ENCODE peak calls at places on chromosomes 1 and 21, in nine cellular contexts. K is fibroblast of lung, Y is OCI-LY7, A is DND-41, E is psoas muscle, L is A549, T is IMR-90, U is heart left ventricle, X is MM.1S. B is an unnamed sample. For H3K4me1, the result is how much of the 10 kb centered on the place peaks cover.

GRCh38 chr1:43021547-43022474 is 63.1 kb upstream of the SLC2A1 start:
- DNase-seq in A (no peak), L (no peak), K (no peak), E (no peak), T (no peak), Y (no peak), U (no peak), X (no peak), B (no peak)

GRCh38 chr1:72050551-72050950 is 231.8 kb downstream of the NEGR1 start:
- DNase-seq in L (no peak), K (no peak), Y (no peak), U (no peak), E (no peak), X (no peak), A (no peak), T (no peak), B (no peak)

GRCh38 chr1:48236716-48237470 is 14.4 kb downstream of the SLC5A9 start:
- DNase-seq in T (peak), A (no peak), K (peak), L (peak), U (no peak), X (peak), E (no peak), Y (peak), B (no peak)

GRCh38 chr1:1869459-1869858 is 21.4 kb downstream of the GNB1 start:
- DNase-seq in U (no peak), K (no peak), X (no peak), Y (no peak), T (no peak), L (no peak), A (no peak), E (no peak), B (no peak)

GRCh38 chr1:64469614-64469976 is 334 bp upstream of the CACHD1 start:
- DNase-seq in Y (no peak), L (peak), X (no peak), U (no peak), A (no peak), T (no peak), K (peak), E (no peak), B (no peak)

GRCh38 chr1:183721041-183721440 is 67.9 kb upstream of the APOBEC4 start:
- DNase-seq in X (no peak), L (no peak), T (no peak), Y (no peak), E (no peak), A (no peak), K (no peak), U (no peak), B (no peak)

GRCh38 chr21:15552914-15553491 is 176.8 kb upstream of the USP25 start:
- DNase-seq in E (no peak), L (peak), A (no peak), K (peak), Y (peak), X (no peak), U (no peak), T (peak), B (no peak)

GRCh38 chr1:154329152-154329521 is 3.8 kb downstream of the ATP8B2 start:
- DNase-seq in Y (no peak), L (no peak), E (no peak), T (no peak), K (no peak), U (no peak), A (no peak), X (no peak), B (no peak)

GRCh38 chr21:35646606-35647005 is 413.7 kb downstream of the SETD4 start:
- DNase-seq in K (no peak), U (no peak), Y (no peak), A (no peak), L (no peak), X (no peak), E (no peak), T (peak), B (no peak)

GRCh38 chr1:33295450-33296081 is 25.3 kb downstream of the A3GALT2 start:
- DNase-seq in Y (peak), X (peak), U (peak), T (peak), E (peak), L (peak), A (peak), K (peak), B (peak)

GRCh38 chr1:6601865-6602668 is 602 bp downstream of the KLHL21 start:
- DNase-seq in T (peak), A (peak), U (peak), Y (no peak), X (peak), K (peak), L (no peak), E (peak), B (peak)

GRCh38 chr1:6602669-6603423 is at the start of gene KLHL21:
- DNase-seq in T (peak), A (peak), Y (peak), U (peak), E (peak), X (peak), K (peak), L (peak), B (peak)

GRCh38 chr1:6603424-6603850 is 768 bp upstream of the KLHL21 start:
- DNase-seq in X (peak), E (peak), K (peak), U (peak), A (no peak), T (peak), Y (no peak), L (no peak), B (peak)

GRCh38 chr1:6601049-6601864 is 1.4 kb downstream of the KLHL21 start:
- DNase-seq in A (peak), Y (peak), X (peak), T (peak), L (peak), U (peak), K (peak), E (peak), B (no peak)

GRCh38 chr1:6603851-6604558 is 1.3 kb upstream of the KLHL21 start:
- DNase-seq in A (no peak), X (no peak), K (peak), E (peak), U (peak), T (peak), Y (no peak), L (no peak), B (no peak)
- TF ChIP-seq CTCF in A (no peak), X (no peak), K (no peak), E (peak), U (no peak), T (no peak), Y (no peak), L (no peak), B (no peak)

GRCh38 chr1:214422137-214422671 is 129.2 kb downstream of the PTPN14 start:
- DNase-seq in U (no peak), A (no peak), K (peak), T (peak), Y (no peak), L (no peak), E (no peak), X (no peak), B (no peak)
- H3K4me1 ChIP-seq in U (half or more), A (under half), K (under half), T (under half), Y (under half), L (under half), E (half or more), X (under half), B (under half)

GRCh38 chr1:10691740-10692125 is 104.7 kb downstream of the CASZ1 start:
- DNase-seq in A (no peak), E (no peak), X (no peak), K (no peak), T (no peak), L (no peak), U (no peak), Y (no peak), B (no peak)
- H3K4me3 ChIP-seq in A (no peak), E (no peak), X (no peak), K (no peak), T (no peak), L (no peak), U (no peak), Y (no peak), B (no peak)

GRCh38 chr1:237120683-237121082 is 78.7 kb downstream of the RYR2 start:
- DNase-seq in U (no peak), K (no peak), Y (no peak), A (no peak), E (no peak), L (no peak), T (no peak), X (no peak), B (no peak)

GRCh38 chr1:237119091-237119490 is 77.1 kb downstream of the RYR2 start:
- DNase-seq in K (no peak), A (no peak), L (no peak), X (no peak), U (no peak), E (no peak), Y (no peak), T (no peak), B (no peak)

GRCh38 chr1:237126180-237126579 is 84.2 kb downstream of the RYR2 start:
- DNase-seq in Y (no peak), U (no peak), A (no peak), E (no peak), L (no peak), T (no peak), X (no peak), K (no peak), B (no peak)

DNA sequence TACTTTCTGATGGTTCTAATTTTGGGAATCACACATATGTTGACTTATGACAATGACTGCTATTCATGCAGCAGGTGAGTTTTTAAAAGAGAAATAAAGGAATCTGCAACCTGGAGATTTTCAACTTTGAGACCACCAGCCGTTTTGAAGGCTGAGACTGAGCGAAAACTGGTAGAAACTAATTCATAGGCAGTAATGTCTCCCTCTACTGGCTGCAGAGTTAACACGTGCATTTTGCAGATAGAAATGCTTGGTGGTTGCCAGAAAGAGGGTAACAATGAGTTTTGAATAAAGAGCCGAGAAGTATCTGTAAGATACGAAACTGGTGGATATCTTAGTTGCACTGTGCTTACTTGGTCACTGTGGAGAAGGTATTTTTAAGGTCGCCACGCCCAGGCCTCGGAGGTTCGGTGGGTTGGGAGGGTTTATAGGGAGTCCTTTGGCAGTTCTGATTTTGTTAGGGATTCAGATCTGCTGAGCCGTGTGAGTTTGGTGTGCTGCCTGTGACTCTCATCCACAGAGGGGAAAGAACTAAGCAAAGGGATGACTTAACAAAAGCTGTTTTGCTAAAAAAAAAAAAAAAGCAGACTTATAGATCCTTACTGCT is 83.0 kb downstream of the RYR2 start:
- DNase-seq in K (peak), E (no peak), Y (peak), T (no peak), U (no peak), X (peak), L (peak), A (peak), B (peak)
- TF ChIP-seq CTCF in K (no peak), E (no peak), Y (peak), T (no peak), U (peak), X (peak), L (peak), A (peak), B (peak)

DNA sequence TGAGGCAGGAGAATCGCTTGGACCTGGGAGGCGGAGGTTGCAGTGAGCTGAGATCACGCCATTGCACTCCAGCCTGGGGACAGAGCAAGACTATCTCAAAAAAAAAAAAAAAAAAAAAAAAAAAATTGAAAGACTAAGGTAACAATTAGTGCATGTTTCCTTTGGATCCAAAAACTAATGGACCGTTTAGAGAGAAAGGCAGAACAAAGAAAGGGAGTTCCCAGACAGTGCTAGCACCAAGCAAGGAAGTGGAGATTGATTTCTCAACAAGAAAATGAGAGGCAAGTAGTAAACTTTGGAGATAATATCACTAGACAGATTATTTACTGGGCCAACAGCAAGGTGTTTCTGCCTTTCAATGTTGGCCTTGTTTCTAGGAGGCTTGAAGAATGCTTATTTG is 24.2 kb downstream of the ATP1B1 start:
- DNase-seq in K (no peak), Y (no peak), E (no peak), A (no peak), U (no peak), T (no peak), L (no peak), X (no peak), B (no peak)
- H3K4me1 ChIP-seq in K (under half), Y (under half), E (under half), A (under half), U (under half), T (under half), L (half or more), X (under half), B (under half)

GRCh38 chr1:225889743-225890142 is 797 bp upstream of the LEFTY1 start:
- DNase-seq in L (no peak), Y (no peak), A (no peak), E (no peak), T (no peak), X (no peak), K (no peak), U (no peak), B (no peak)

GRCh38 chr1:225892307-225892706 is 3.4 kb upstream of the LEFTY1 start:
- DNase-seq in A (no peak), T (no peak), U (no peak), X (no peak), K (no peak), E (no peak), Y (no peak), L (no peak), B (no peak)

GRCh38 chr1:225888898-225889690 is at the start of gene LEFTY1:
- DNase-seq in Y (no peak), A (no peak), K (peak), T (no peak), L (no peak), U (no peak), X (no peak), E (no peak), B (no peak)

GRCh38 chr1:225891229-225891972 is 2.5 kb upstream of the LEFTY1 start:
- DNase-seq in K (no peak), X (no peak), T (no peak), A (no peak), L (no peak), Y (no peak), U (no peak), E (no peak), B (no peak)

DNA sequence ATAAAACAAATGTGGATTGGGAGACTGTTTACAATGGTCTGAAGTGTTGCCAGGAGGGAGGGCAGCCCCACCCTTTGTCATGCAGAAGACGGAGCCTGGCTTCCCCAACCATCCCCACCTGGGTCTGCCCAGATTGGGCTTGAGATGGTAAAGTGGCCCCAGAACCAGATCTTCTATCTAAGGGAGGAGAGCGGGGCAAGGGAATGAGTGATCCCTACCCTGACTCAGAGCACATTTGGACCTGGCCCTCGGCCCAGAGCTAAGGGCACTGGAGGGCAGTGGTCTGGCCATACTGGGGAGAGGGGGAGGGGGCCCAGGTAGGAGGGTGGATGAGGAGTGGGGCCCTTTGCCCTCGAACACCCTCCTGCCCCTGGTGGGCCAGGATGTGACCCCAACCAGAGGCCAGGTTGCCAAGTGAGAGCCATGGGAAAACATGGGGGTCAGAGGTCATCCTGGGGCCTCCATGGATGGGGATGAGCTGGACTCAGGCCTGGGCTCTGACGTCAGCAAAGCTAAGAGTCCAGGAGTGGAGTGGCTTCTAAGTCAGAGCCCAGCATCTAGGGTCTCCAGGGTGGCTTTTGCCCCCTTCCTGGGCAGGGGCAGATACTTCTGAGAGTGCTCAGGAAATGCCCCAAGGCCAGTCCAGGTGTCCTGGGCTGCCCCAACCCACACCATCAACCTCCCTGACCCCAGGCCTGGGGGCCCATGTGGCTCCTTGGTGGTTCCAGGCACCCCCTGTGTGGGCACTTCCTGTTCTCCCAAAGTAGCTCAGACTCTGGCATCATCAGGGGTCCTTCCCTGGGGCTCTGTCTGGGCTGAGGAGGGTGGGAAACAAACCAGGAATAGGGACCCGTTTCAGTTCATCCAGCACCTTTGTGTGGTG is 1.6 kb upstream of the LEFTY1 start:
- DNase-seq in X (no peak), Y (no peak), L (no peak), A (no peak), T (no peak), U (no peak), K (peak), E (no peak), B (no peak)
- H3K4me3 ChIP-seq in X (no peak), Y (no peak), L (no peak), A (no peak), T (no peak), U (no peak), K (no peak), E (no peak), B (no peak)

DNA sequence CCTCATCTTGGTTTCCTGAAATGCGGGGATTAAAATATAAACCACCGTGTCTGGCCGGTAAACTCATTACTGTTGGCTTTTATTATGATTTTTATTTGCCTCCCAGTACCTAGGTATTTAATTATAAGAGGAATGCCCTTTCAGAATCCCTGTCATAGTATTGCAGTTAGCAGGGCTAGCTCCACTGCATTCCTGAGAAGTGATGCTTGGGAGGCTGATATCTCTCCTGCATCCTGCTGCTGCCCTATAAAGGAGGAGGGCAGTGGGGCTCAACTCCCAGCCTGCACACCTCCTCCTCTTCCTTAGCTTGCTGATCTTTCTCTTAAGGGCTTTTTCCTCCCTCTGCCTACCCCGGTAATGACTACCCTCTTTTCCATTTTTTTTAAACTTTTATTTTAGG is 19.9 kb upstream of the DISC1 start:
- DNase-seq in L (no peak), Y (no peak), X (no peak), T (peak), A (no peak), U (no peak), E (no peak), K (no peak), B (no peak)
- TF ChIP-seq CTCF in L (no peak), Y (no peak), X (no peak), T (no peak), A (no peak), U (no peak), E (no peak), K (no peak), B (no peak)

DNA sequence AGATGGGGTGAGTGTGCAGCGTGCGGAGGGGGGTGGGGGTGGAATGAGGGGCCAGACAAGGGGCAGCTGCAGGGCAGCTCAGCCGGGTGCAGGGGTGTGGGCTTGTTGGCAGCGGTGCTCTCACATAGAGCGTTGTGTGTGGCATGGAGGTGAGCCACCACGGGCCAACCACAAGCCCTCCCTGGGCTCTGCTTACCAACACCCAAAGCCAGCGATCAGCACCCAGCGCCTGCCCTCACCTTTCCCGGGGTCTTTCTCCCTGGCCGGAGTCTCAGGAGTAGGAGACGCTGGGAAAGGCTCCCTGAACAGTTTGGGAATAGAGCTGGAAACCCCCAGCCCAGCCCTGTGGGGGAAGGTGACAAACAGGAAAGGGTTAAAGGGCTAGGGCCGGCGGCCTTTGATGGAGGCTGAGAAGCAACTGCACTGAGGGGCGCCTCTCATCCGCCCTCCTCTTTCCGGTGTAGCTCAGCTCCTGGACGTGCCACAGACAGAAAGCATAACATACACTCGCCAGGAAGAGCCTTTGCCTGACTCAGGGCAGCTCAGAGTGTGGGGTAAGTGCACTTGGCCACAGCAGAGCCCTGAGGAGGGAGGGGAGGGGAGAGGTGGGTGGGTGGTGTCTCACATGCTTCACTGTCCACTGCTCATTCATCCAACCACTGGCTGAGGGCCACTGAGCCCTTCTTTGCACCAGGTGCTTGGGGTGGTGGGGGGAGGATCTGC is 577 bp downstream of the IKBKE start:
- DNase-seq in X (peak), Y (peak), U (no peak), L (peak), A (peak), K (peak), E (peak), T (peak), B (no peak)
- H3K4me1 ChIP-seq in X (half or more), Y (half or more), U (under half), L (under half), A (under half), K (under half), E (under half), T (under half), B (under half)